ENCODE peak calls at places on chromosomes 2 and 18, in seven cellular contexts. D, M, X, E, G, R and W are unnamed samples.

GRCh38 chr18:52588916-52589315 is 248.9 kb downstream of the DCC start:
- DNase-seq in D (no peak), M (no peak), X (no peak), E (peak), G (peak), R (no peak), W (no peak)

GRCh38 chr2:240786871-240787311 is 33.1 kb downstream of the KIF1A start:
- DNase-seq in D (no peak), M (no peak), X (no peak), E (no peak), G (no peak), R (no peak), W (no peak)

GRCh38 chr2:68463287-68463877 is 3.7 kb downstream of the FBXO48 start:
- DNase-seq in D (no peak), M (peak), X (no peak), E (peak), G (peak), R (no peak), W (peak)

GRCh38 chr2:27489118-27489497 is 435 bp downstream of the IFT172 start:
- DNase-seq in D (no peak), M (peak), X (no peak), E (peak), G (peak), R (peak), W (peak)

GRCh38 chr18:31129398-31130115 is 27.3 kb upstream of the DSC2 start:
- DNase-seq in D (no peak), M (no peak), X (no peak), E (no peak), G (no peak), R (no peak), W (no peak)

GRCh38 chr2:218960196-218961165 is 1.0 kb downstream of the CDK5R2 start:
- DNase-seq in D (no peak), M (no peak), X (no peak), E (no peak), G (no peak), R (no peak), W (no peak)

GRCh38 chr2:190649035-190649797 is at the start of gene NAB1:
- DNase-seq in D (peak), M (peak), X (no peak), E (no peak), G (peak), R (peak), W (peak)

GRCh38 chr2:158740127-158740526 is 55.0 kb upstream of the DAPL1 start:
- DNase-seq in D (no peak), M (no peak), X (no peak), E (peak), G (no peak), R (no peak), W (peak)

GRCh38 chr18:13680612-13681011 is 45.7 kb downstream of the FAM210A start:
- DNase-seq in D (peak), M (peak), X (no peak), E (peak), G (no peak), R (no peak), W (no peak)

GRCh38 chr2:195648780-195649179 is 8.2 kb upstream of the SLC39A10 start:
- DNase-seq in D (no peak), M (peak), X (no peak), E (no peak), G (peak), R (no peak), W (no peak)

GRCh38 chr18:25058520-25058919 is 293.4 kb downstream of the ZNF521 start:
- DNase-seq in D (no peak), M (no peak), X (no peak), E (no peak), G (no peak), R (no peak), W (no peak)

GRCh38 chr2:216215991-216216390 is 106.8 kb downstream of the XRCC5 start:
- DNase-seq in D (no peak), M (peak), X (peak), E (peak), G (peak), R (no peak), W (peak)

GRCh38 chr2:99698896-99699295 is 209.1 kb upstream of the REV1 start:
- DNase-seq in D (no peak), M (peak), X (no peak), E (peak), G (peak), R (no peak), W (no peak)

GRCh38 chr2:214484701-214485100 is 73.8 kb downstream of the VWC2L start:
- DNase-seq in D (no peak), M (no peak), X (no peak), E (no peak), G (no peak), R (no peak), W (no peak)

GRCh38 chr18:62447652-62448051 is 75.2 kb upstream of the ZCCHC2 start:
- DNase-seq in D (no peak), M (peak), X (no peak), E (no peak), G (no peak), R (no peak), W (no peak)

GRCh38 chr2:43636616-43637015 is 444 bp upstream of the PLEKHH2 start:
- DNase-seq in D (no peak), M (no peak), X (no peak), E (no peak), G (no peak), R (no peak), W (no peak)

GRCh38 chr18:77870238-77870637 is 620.6 kb downstream of the GALR1 start:
- DNase-seq in D (peak), M (no peak), X (no peak), E (no peak), G (no peak), R (no peak), W (no peak)

GRCh38 chr2:53448591-53448990 is 319.0 kb upstream of the CHAC2 start:
- DNase-seq in D (no peak), M (no peak), X (no peak), E (peak), G (peak), R (no peak), W (peak)

GRCh38 chr18:50879302-50880107 is 587 bp downstream of the ME2 start:
- DNase-seq in D (peak), M (peak), X (no peak), E (peak), G (peak), R (peak), W (peak)

GRCh38 chr18:58762781-58763171 is 91.5 kb downstream of the MALT1 start:
- DNase-seq in D (no peak), M (no peak), X (no peak), E (no peak), G (no peak), R (peak), W (no peak)

GRCh38 chr2:226478121-226478809 is 321.4 kb downstream of the IRS1 start:
- DNase-seq in D (peak), M (peak), X (peak), E (peak), G (peak), R (peak), W (peak)

GRCh38 chr18:45456076-45457066 is 158.9 kb upstream of the SLC14A2 start:
- DNase-seq in D (peak), M (no peak), X (no peak), E (peak), G (no peak), R (no peak), W (no peak)

GRCh38 chr18:58928401-58928800 is 63.7 kb downstream of the ZNF532 start:
- DNase-seq in D (no peak), M (no peak), X (no peak), E (no peak), G (no peak), R (no peak), W (no peak)

GRCh38 chr2:112077814-112078213 is 22.7 kb downstream of the TMEM87B start:
- DNase-seq in D (no peak), M (peak), X (no peak), E (peak), G (no peak), R (no peak), W (no peak)

GRCh38 chr2:100560431-100560830 is 2.4 kb upstream of the PDCL3 start:
- DNase-seq in D (no peak), M (no peak), X (no peak), E (no peak), G (no peak), R (no peak), W (no peak)

GRCh38 chr2:38037757-38038615 is 38.0 kb downstream of the CYP1B1 start:
- DNase-seq in D (peak), M (peak), X (no peak), E (peak), G (peak), R (no peak), W (peak)

GRCh38 chr2:111703759-111704158 is 180.2 kb downstream of the ANAPC1 start:
- DNase-seq in D (no peak), M (no peak), X (no peak), E (no peak), G (no peak), R (peak), W (no peak)

GRCh38 chr2:134141598-134142340 is 112.1 kb upstream of the MGAT5 start:
- DNase-seq in D (no peak), M (no peak), X (no peak), E (no peak), G (no peak), R (peak), W (no peak)

GRCh38 chr18:63299837-63300787 is 19.5 kb downstream of the BCL2 start:
- DNase-seq in D (no peak), M (no peak), X (no peak), E (peak), G (peak), R (no peak), W (no peak)

GRCh38 chr2:33131820-33132219 is 185.1 kb downstream of the LTBP1 start:
- DNase-seq in D (no peak), M (no peak), X (no peak), E (peak), G (peak), R (no peak), W (no peak)

GRCh38 chr2:33134764-33135560 is 188.2 kb downstream of the LTBP1 start:
- DNase-seq in D (no peak), M (no peak), X (no peak), E (no peak), G (peak), R (no peak), W (peak)

GRCh38 chr2:33135645-33136044 is 188.9 kb downstream of the LTBP1 start:
- DNase-seq in D (no peak), M (no peak), X (no peak), E (peak), G (peak), R (no peak), W (peak)

GRCh38 chr2:33134086-33134763 is 187.5 kb downstream of the LTBP1 start:
- DNase-seq in D (peak), M (peak), X (peak), E (peak), G (peak), R (peak), W (peak)

DNA sequence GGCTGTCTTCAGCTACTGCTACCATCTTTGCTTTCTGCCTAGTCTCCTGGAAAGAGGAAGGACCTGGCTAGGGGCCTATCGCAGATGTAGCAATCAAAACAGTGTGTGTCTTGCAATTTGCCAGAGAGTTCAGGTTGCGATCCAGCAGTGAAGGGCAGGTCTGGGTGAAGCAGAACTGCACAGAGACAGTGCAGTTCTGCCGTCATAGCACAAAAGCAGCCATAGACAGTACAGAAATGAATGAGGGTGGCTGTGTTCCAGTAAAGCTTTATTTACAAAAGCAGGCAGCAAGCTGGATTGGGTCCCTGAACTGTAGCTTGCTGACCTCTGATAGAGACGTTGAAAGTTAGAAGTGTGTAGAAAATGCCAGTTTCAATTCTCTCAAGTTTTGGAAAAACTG is 186.7 kb downstream of the LTBP1 start:
- DNase-seq in D (peak), M (no peak), X (no peak), E (peak), G (no peak), R (no peak), W (no peak)
- H3K4me3 ChIP-seq in D (peak), M (no peak), X (no peak), E (no peak), G (no peak), R (no peak), W (peak)

DNA sequence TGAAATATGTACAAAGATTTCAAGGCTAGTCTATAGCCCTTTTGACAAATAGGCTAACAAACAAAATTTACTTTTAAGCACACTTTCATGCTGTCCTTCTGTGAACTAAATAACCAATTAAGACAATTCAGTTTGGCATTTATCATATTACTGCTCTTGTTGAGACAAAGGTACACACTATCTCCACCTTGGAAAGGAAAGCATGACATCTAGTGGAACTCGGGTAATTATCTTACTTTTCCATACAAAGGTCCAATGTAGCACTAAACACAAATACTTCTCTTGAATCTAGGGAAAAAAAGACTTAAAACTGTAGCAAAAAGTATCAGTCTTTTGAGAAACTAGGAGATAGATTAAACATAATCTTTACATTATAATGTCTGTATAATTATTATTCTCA is 125.0 kb upstream of the CD226 start:
- DNase-seq in D (no peak), M (peak), X (no peak), E (peak), G (peak), R (no peak), W (peak)
- TF ChIP-seq CTCF in D (peak), M (peak), X (no peak), E (peak), G (peak), R (no peak), W (peak)

GRCh38 chr2:97724946-97725688 is 11.7 kb downstream of the ZAP70 start:
- DNase-seq in D (no peak), M (no peak), X (no peak), E (no peak), G (no peak), R (no peak), W (no peak)

GRCh38 chr2:97724501-97724900 is 11.1 kb downstream of the ZAP70 start:
- DNase-seq in D (no peak), M (no peak), X (no peak), E (no peak), G (no peak), R (no peak), W (no peak)

GRCh38 chr2:97722227-97722626 is 8.9 kb downstream of the ZAP70 start:
- DNase-seq in D (no peak), M (no peak), X (no peak), E (no peak), G (no peak), R (no peak), W (peak)

GRCh38 chr2:97724073-97724410 is 10.7 kb downstream of the ZAP70 start:
- DNase-seq in D (no peak), M (no peak), X (no peak), E (no peak), G (no peak), R (no peak), W (no peak)

DNA sequence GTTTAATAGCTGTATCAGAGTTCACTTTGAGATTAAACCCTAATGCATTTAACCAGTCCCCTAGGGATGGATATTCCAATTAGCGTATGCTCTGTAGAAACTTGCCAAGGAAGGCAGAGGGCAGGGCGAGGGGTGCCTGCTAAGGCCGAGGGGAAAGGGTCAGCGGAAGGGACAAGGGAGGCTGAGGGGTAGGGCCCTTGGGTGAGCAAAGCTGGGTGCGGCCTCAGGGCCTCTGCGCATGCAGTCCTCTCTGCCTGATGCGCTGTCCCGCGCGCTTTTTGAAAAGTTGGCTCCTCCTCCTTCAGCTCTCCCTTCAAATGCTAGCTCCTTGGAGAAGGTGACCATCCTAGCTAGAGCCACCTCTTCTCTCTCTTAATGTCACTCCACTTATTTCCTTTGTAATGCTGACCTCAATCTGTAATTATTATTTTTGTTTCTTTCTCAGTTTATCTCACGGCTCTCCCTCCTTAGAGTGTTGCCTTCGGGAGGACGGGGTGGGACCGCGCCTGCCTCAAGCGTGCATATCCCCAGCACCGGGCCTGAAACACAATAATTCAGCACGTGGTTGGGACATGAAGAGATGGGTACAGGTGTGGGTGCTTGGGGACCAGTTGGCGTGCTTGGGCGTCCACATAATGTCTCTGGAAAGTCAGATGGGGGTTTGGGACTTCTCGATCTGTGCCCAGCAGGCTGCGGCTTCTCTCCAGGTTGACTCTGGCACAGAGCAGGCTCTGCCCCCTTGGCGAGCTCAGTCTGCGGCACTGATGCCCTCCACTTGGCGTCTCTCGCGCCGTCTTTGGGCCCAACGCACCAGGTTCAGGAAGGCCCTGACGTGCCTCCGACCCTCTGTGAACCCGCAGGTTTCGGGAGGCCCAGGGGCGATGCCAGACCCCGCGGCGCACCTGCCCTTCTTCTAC is 10.0 kb downstream of the ZAP70 start:
- DNase-seq in D (no peak), M (no peak), X (no peak), E (no peak), G (no peak), R (no peak), W (no peak)
- H3K4me3 ChIP-seq in D (no peak), M (no peak), X (no peak), E (no peak), G (no peak), R (no peak), W (no peak)

GRCh38 chr2:25714740-25715139 is 41.4 kb upstream of the DTNB start:
- DNase-seq in D (no peak), M (no peak), X (no peak), E (no peak), G (peak), R (no peak), W (peak)
- TF ChIP-seq CTCF in D (no peak), M (peak), X (no peak), E (no peak), G (no peak), R (no peak), W (peak)

DNA sequence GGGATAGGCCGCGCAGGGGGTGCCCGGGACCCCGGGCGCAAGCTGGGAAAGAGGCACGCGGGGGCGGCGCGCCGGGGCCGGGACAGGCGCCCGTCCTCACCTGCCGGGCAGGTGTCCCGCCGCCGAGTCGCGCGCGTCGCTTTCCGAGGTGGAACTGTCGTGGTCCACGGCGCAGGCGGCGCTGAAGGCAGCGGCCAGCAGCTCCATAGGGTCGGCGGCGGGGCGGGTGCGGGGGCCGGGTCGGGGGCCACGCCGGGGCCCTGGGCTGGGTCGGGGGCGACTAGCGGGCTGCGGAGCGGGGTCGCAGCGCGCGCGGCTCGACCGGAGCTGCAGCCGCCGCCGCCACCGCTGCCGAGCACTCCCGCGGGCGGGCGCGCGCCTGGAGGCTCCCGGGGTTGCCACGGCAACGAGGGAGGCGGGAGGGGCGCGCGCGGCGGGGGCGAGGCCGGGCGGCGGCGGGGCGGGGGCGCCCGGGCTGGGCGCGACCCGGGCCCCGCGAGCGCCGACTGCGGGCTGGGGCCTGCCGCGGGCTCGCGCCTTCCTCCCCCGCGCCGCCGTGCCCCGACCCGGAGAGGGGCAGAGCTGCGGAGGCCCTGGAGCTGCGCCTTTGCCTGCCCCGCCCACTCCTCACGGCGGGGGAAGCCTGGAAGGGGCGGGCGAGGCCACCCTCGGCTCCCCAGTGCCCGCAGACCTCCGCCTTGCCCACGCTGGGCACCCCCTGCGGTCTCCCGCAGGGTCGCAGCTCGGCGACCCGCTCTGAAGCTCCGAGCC is 57.9 kb downstream of the SNORC start:
- DNase-seq in D (no peak), M (no peak), X (no peak), E (no peak), G (no peak), R (no peak), W (no peak)
- H3K4me3 ChIP-seq in D (peak), M (no peak), X (peak), E (no peak), G (no peak), R (peak), W (no peak)

DNA sequence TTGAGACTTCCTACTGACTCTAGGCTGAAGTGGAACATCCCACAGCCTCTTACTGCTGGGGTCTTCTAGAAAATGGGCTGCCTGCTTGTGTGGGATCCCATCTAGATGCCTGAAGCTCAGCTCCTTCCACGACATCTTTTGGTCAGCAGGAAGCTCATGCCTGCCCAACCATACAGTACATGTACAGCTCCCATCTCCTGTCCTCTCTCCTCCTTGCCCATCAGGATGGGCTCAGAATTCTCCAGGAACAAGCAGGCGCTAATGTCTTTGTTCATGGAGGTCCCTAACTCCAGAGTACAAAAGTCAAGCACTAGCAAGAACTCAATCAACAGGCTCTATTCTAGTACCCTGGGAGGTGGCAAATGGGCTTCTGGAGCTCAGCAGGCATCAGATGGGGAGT is 31.7 kb upstream of the GPR17 start:
- DNase-seq in D (no peak), M (no peak), X (no peak), E (no peak), G (no peak), R (no peak), W (no peak)
- TF ChIP-seq CTCF in D (no peak), M (no peak), X (no peak), E (no peak), G (no peak), R (no peak), W (no peak)

DNA sequence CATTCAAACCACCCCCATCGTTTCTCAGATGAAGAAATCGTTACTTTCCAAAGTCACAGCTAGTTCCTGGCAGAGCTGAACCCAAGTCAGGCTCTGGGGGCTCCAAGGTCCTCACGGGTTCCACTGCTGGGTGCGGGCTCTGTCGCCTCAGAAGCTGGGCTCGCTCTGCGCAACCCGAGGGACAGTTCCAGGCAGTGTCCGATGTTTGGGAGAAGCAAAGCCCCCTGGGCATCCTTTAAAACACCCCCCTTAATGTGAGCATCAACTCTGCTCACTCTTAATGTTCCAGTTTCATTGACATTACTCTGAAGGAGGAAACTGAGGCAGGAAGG is 796 bp downstream of the AOX1 start:
- DNase-seq in D (no peak), M (no peak), X (no peak), E (no peak), G (no peak), R (no peak), W (no peak)
- H3K4me3 ChIP-seq in D (peak), M (no peak), X (peak), E (peak), G (peak), R (no peak), W (peak)